ENCODE peak calls at places on chromosomes 13 and 19, in eight cellular contexts. Z, Y, P, S, T, C, E and D are unnamed samples.

GRCh38 chr13:37040789-37041188 is 18.7 kb downstream of the SUPT20H start:
- DNase-seq in S (no peak), C (no peak), Y (no peak), P (no peak), E (no peak), T (no peak), Z (no peak), D (no peak)

GRCh38 chr13:42364613-42365000 is 92.7 kb downstream of the AKAP11 start:
- DNase-seq in Y (no peak), S (no peak), T (no peak), C (no peak), Z (no peak), E (peak), P (no peak), D (no peak)

GRCh38 chr13:30907167-30907761 is 1.2 kb downstream of the MEDAG start:
- DNase-seq in E (no peak), C (no peak), Y (no peak), S (peak), P (no peak), T (no peak), Z (no peak), D (no peak)

GRCh38 chr19:49016067-49016839 is 638 bp downstream of the LHB start:
- DNase-seq in Z (no peak), S (no peak), P (no peak), Y (no peak), T (no peak), E (no peak), C (no peak), D (no peak)

GRCh38 chr13:110158201-110158600 is 148.8 kb downstream of the COL4A1 start:
- DNase-seq in Y (no peak), Z (no peak), S (no peak), E (no peak), P (no peak), T (no peak), C (no peak), D (no peak)

GRCh38 chr13:29688193-29688592 is 92.7 kb upstream of the SLC7A1 start:
- DNase-seq in C (no peak), S (no peak), E (no peak), Z (no peak), Y (no peak), T (no peak), P (no peak), D (no peak)

GRCh38 chr13:48038763-48039162 is 1.2 kb downstream of the NUDT15 start:
- DNase-seq in T (no peak), S (no peak), C (no peak), E (peak), P (no peak), Y (no peak), Z (no peak), D (no peak)

GRCh38 chr13:112113355-112113754 is 46.4 kb downstream of the SOX1 start:
- DNase-seq in E (no peak), S (no peak), T (no peak), Z (no peak), P (no peak), Y (no peak), C (no peak), D (no peak)

GRCh38 chr13:30615851-30616311 is 1.8 kb upstream of the USPL1 start:
- DNase-seq in T (no peak), P (no peak), C (no peak), E (no peak), S (peak), Z (no peak), Y (no peak), D (peak)

GRCh38 chr19:49468746-49469447 is 5.1 kb upstream of the FLT3LG start:
- DNase-seq in S (no peak), Z (no peak), T (peak), E (peak), Y (peak), P (no peak), C (no peak), D (peak)

GRCh38 chr19:8484331-8484894 is 18.0 kb downstream of the PRAM1 start:
- DNase-seq in P (no peak), Z (no peak), C (no peak), S (no peak), E (no peak), Y (no peak), T (peak), D (no peak)

GRCh38 chr13:99312493-99312883 is 5.3 kb upstream of the GPR183 start:
- DNase-seq in S (no peak), E (no peak), T (peak), C (no peak), P (no peak), Y (no peak), Z (no peak), D (no peak)

GRCh38 chr13:69980799-69981198 is 126.8 kb upstream of the ATXN8OS start:
- DNase-seq in C (no peak), Y (no peak), T (no peak), P (no peak), E (no peak), Z (no peak), S (no peak), D (no peak)

GRCh38 chr19:39084732-39085080 is 538 bp downstream of the ACP7 start:
- DNase-seq in Y (no peak), C (peak), P (no peak), S (no peak), E (no peak), T (no peak), Z (no peak), D (no peak)

GRCh38 chr19:1221141-1221903 is 15.7 kb downstream of the STK11 start:
- DNase-seq in S (peak), P (no peak), E (no peak), Z (no peak), T (no peak), C (no peak), Y (no peak), D (no peak)

GRCh38 chr19:27776020-27776419 is 1436.9 kb downstream of the UQCRFS1 start:
- DNase-seq in P (no peak), T (peak), C (no peak), Y (no peak), Z (peak), E (peak), S (no peak), D (peak)

GRCh38 chr19:35342430-35342829 is 5.3 kb upstream of the FFAR1 start:
- DNase-seq in E (peak), C (no peak), T (no peak), P (no peak), Y (no peak), S (no peak), Z (no peak), D (peak)

GRCh38 chr13:46149272-46150133 is 32.5 kb downstream of the LCP1 start:
- DNase-seq in E (no peak), P (no peak), S (no peak), T (no peak), Z (no peak), Y (no peak), C (no peak), D (no peak)

GRCh38 chr19:10290876-10291553 is 1.3 kb downstream of the ICAM5 start:
- DNase-seq in Y (no peak), Z (no peak), C (no peak), P (peak), S (peak), E (peak), T (peak), D (peak)

GRCh38 chr19:23365222-23365621 is 30.0 kb downstream of the ZNF91 start:
- DNase-seq in Z (no peak), T (no peak), Y (no peak), P (no peak), C (no peak), E (no peak), S (no peak), D (no peak)

GRCh38 chr13:61485128-61485765 is 69.6 kb upstream of the PCDH20 start:
- DNase-seq in P (no peak), C (no peak), S (no peak), E (no peak), Z (no peak), Y (no peak), T (no peak), D (no peak)

GRCh38 chr13:20826301-20826700 is 52.5 kb upstream of the EEF1AKMT1 start:
- DNase-seq in C (no peak), S (no peak), E (no peak), Z (no peak), T (no peak), P (no peak), Y (no peak), D (no peak)

GRCh38 chr19:13029893-13030292 is 34.6 kb downstream of the NFIX start:
- DNase-seq in T (peak), E (peak), C (no peak), P (no peak), Z (no peak), Y (no peak), S (no peak), D (no peak)

GRCh38 chr19:17572640-17573039 is 17.2 kb downstream of the COLGALT1 start:
- DNase-seq in P (no peak), S (no peak), T (no peak), C (no peak), E (no peak), Z (no peak), Y (no peak), D (no peak)

GRCh38 chr19:35043906-35044305 is 2.4 kb downstream of the HPN start:
- DNase-seq in Z (no peak), E (no peak), S (no peak), Y (no peak), T (no peak), C (no peak), P (no peak), D (no peak)

GRCh38 chr13:22936228-22936627 is 244.6 kb upstream of the SGCG start:
- DNase-seq in Z (no peak), Y (no peak), C (no peak), E (peak), P (no peak), S (no peak), T (no peak), D (no peak)

GRCh38 chr13:79522583-79522982 is 41.6 kb downstream of the NDFIP2 start:
- DNase-seq in C (no peak), Y (peak), T (peak), S (no peak), P (no peak), E (no peak), Z (no peak), D (no peak)

GRCh38 chr13:39499580-39499979 is 103.4 kb downstream of the LHFPL6 start:
- DNase-seq in T (no peak), C (no peak), P (no peak), E (no peak), Y (no peak), Z (no peak), S (no peak), D (no peak)

GRCh38 chr13:50697746-50698526 is 145.6 kb downstream of the DLEU7 start:
- DNase-seq in S (no peak), Y (no peak), E (no peak), C (no peak), Z (no peak), T (no peak), P (no peak), D (no peak)
- TF ChIP-seq REST in S (no peak), Y (no peak), E (no peak), C (no peak), Z (no peak), T (no peak), P (no peak), D (no peak)

DNA sequence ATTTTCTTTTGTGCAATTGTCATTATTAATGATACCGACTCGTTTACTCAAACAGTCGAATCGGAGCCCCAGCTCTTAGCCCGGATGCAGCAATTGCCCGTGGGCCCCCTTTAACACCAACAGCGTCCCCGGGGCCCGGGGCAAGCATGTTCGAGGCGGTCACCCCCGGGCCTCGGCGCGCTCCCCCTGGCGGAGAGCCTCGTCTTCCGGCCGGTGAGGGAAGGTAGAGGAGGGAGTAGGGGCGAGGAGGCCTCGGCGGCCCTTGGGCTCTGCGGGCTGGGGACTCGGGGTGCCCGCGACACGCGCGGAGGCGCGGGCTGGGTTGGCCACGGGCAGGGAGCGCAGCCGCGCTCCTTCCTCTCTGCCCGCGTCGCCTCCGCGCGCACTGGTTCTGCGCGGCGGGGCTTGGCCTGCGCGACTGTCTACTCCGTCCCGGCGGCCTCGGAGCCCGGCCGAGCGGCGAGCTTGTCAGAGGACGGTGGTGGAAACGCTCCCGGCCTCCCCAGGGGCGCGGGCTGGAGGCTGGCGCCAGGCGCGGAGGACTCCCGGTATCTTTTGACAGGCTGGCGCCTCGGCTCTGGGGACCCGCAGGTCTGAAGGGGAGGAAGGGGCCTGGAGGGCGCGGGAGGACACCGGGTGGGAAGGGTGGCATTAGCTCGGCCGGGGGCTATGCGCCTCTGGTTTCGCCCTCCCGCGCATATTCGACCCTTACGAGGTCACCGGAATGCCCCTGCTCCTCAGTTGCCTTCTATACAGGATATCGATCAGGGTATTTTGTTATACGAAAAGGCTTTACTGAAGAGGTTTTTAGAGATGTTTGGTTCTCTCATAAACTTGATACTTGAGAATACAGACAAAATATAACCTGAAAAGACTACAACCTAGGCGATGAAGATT is 1.5 kb downstream of the BIVM start:
- DNase-seq in S (peak), T (peak), E (peak), Z (peak), P (peak), C (peak), Y (no peak), D (peak)
- TF ChIP-seq REST in S (no peak), T (no peak), E (no peak), Z (no peak), P (no peak), C (no peak), Y (peak), D (no peak)

DNA sequence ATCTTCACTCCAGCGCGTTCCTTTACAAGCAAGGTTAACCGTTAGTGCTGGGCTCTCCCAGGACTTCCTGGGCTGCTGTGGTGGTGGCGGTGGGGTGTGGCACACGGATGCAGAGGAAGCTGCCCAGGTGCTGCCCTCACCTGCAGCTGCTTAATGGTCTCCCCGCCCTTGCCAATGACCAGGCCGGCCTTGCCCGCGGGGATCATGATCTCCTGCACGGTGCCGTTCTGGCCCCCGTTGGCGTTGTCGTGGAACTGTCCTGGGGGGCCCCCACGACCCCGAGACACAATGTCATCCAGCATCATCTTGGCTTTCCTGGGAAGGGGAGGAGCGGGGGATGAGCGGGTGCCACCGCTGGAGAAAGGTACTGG is 6.1 kb downstream of the KHSRP start:
- DNase-seq in E (no peak), P (no peak), Z (no peak), T (no peak), Y (no peak), C (no peak), S (no peak), D (no peak)
- TF ChIP-seq REST in E (no peak), P (no peak), Z (no peak), T (no peak), Y (no peak), C (no peak), S (no peak), D (no peak)

GRCh38 chr19:3699071-3699740 is 1.1 kb downstream of the PIP5K1C start:
- DNase-seq in S (no peak), Y (no peak), E (no peak), C (no peak), P (no peak), T (peak), Z (no peak), D (peak)
- TF ChIP-seq REST in S (no peak), Y (no peak), E (no peak), C (no peak), P (no peak), T (no peak), Z (no peak), D (no peak)

GRCh38 chr19:11927227-11927626 is 2.3 kb downstream of the ZNF700 start:
- DNase-seq in Y (no peak), Z (no peak), E (no peak), T (no peak), P (no peak), S (no peak), C (no peak), D (no peak)

GRCh38 chr19:11931513-11931912 is 6.6 kb downstream of the ZNF700 start:
- DNase-seq in Y (no peak), P (no peak), C (no peak), E (no peak), Z (no peak), T (no peak), S (no peak), D (no peak)

GRCh38 chr19:11931051-11931450 is 6.1 kb downstream of the ZNF700 start:
- DNase-seq in S (no peak), E (no peak), T (no peak), C (no peak), Y (no peak), Z (no peak), P (no peak), D (no peak)
- TF ChIP-seq REST in S (no peak), E (no peak), T (no peak), C (no peak), Y (no peak), Z (no peak), P (no peak), D (no peak)

DNA sequence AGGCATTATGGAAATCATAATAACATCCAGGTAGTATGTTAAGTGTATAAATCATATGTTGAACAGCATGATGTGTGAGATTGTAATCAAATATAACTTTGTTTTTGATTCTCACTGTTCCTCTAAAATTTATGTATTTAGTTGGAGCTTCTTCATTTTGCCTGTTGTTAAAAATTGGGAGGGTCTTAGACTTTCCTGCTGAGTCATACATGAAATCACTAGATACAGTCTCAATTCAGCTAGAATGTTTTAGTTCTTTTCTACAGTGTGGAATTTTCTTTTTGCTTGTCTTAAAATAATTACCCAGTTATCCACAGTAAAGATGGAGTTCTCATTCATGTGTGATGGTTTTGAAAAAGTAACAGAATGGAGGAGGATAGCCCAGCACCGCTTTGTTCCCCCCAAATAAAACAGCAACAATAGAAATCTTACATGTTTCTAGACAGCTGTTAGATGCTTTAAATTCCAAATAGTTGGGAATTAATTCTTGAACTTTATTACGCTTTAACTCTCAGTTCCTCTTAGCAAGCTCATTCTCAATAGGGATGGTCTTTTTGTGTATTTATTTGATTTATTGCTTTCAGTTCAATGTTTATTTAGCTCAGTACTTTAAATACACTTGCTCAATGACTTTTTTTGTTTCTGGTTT is 109.5 kb downstream of the PDS5B start:
- DNase-seq in C (no peak), Z (no peak), Y (no peak), P (no peak), T (no peak), E (no peak), S (no peak), D (no peak)
- TF ChIP-seq REST in C (no peak), Z (no peak), Y (no peak), P (no peak), T (no peak), E (no peak), S (no peak), D (no peak)

GRCh38 chr13:51942189-51942588 is 69.1 kb downstream of the ATP7B start:
- DNase-seq in T (no peak), S (no peak), Z (no peak), Y (no peak), E (no peak), C (no peak), P (peak), D (no peak)
- TF ChIP-seq REST in T (no peak), S (no peak), Z (no peak), Y (no peak), E (no peak), C (no peak), P (no peak), D (no peak)